ENCODE peak calls at places on chromosomes 7 and 10, in six cellular contexts. C, J, X, U, V and P are unnamed samples. For H3K36me3, the result is how much of the 10 kb centered on the place peaks cover.

GRCh38 chr7:80681272-80681885 is 42.9 kb downstream of the CD36 start:
- DNase-seq in C (peak), J (peak), X (peak), U (no peak), V (no peak), P (no peak)

GRCh38 chr7:47739901-47740300 is 158.0 kb upstream of the TNS3 start:
- DNase-seq in C (peak), J (peak), X (no peak), U (no peak), V (no peak), P (no peak)

GRCh38 chr7:7271094-7271874 is 88.9 kb downstream of the C1GALT1 start:
- DNase-seq in C (no peak), J (no peak), X (no peak), U (no peak), V (no peak), P (peak)

GRCh38 chr7:112068967-112069366 is 137.2 kb downstream of the DOCK4 start:
- DNase-seq in C (no peak), J (no peak), X (no peak), U (no peak), V (no peak), P (no peak)

GRCh38 chr7:99631311-99632109 is 14.8 kb downstream of the ZSCAN25 start:
- DNase-seq in C (peak), J (peak), X (peak), U (no peak), V (no peak), P (peak)

GRCh38 chr7:103766630-103767029 is 222.8 kb downstream of the RELN start:
- DNase-seq in C (peak), J (no peak), X (no peak), U (no peak), V (no peak), P (no peak)

GRCh38 chr10:132264966-132265877 is 42.5 kb downstream of the STK32C start:
- DNase-seq in C (peak), J (peak), X (no peak), U (no peak), V (no peak), P (no peak)

GRCh38 chr7:3300221-3300650 is 816 bp upstream of the SDK1 start:
- DNase-seq in C (peak), J (peak), X (peak), U (peak), V (no peak), P (peak)

GRCh38 chr10:4736183-4736582 is 89.8 kb upstream of the AKR1E2 start:
- DNase-seq in C (no peak), J (no peak), X (no peak), U (no peak), V (no peak), P (no peak)

GRCh38 chr10:44071479-44071878 is 313.4 kb downstream of the CXCL12 start:
- DNase-seq in C (peak), J (peak), X (no peak), U (no peak), V (no peak), P (no peak)

GRCh38 chr7:5450549-5451327 is 27.1 kb upstream of the TNRC18 start:
- DNase-seq in C (peak), J (peak), X (peak), U (peak), V (peak), P (no peak)

GRCh38 chr7:147249956-147250355 is 1133.4 kb downstream of the CNTNAP2 start:
- DNase-seq in C (no peak), J (no peak), X (no peak), U (no peak), V (no peak), P (no peak)

GRCh38 chr7:70647801-70648491 is 484.0 kb upstream of the GALNT17 start:
- DNase-seq in C (no peak), J (peak), X (no peak), U (no peak), V (peak), P (no peak)

GRCh38 chr10:24518411-24518810 is 205.3 kb downstream of the ARHGAP21 start:
- DNase-seq in C (peak), J (no peak), X (no peak), U (no peak), V (no peak), P (no peak)

GRCh38 chr10:34029455-34029854 is 695.0 kb upstream of the NRP1 start:
- DNase-seq in C (no peak), J (no peak), X (no peak), U (no peak), V (no peak), P (no peak)

GRCh38 chr10:98374176-98374969 is 40.6 kb downstream of the PYROXD2 start:
- DNase-seq in C (peak), J (peak), X (peak), U (no peak), V (no peak), P (no peak)

GRCh38 chr7:43034535-43035002 is 77.9 kb upstream of the HECW1 start:
- DNase-seq in C (no peak), J (no peak), X (no peak), U (no peak), V (no peak), P (no peak)

GRCh38 chr7:50382455-50382854 is 67.7 kb downstream of the FIGNL1 start:
- DNase-seq in C (no peak), J (no peak), X (no peak), U (no peak), V (no peak), P (no peak)

GRCh38 chr10:36373424-36374096 is 731.5 kb upstream of the FZD8 start:
- DNase-seq in C (no peak), J (no peak), X (no peak), U (no peak), V (no peak), P (no peak)

GRCh38 chr10:59387951-59388431 is 25.6 kb upstream of the FAM13C start:
- DNase-seq in C (peak), J (peak), X (peak), U (no peak), V (no peak), P (no peak)

GRCh38 chr10:100755821-100756220 is 10.4 kb downstream of the PAX2 start:
- DNase-seq in C (no peak), J (no peak), X (no peak), U (no peak), V (no peak), P (no peak)

GRCh38 chr10:12720217-12720981 is 281.1 kb downstream of the CCDC3 start:
- DNase-seq in C (peak), J (peak), X (peak), U (peak), V (no peak), P (no peak)

GRCh38 chr7:75732764-75733630 is 5.7 kb downstream of the HIP1 start:
- DNase-seq in C (peak), J (peak), X (peak), U (peak), V (no peak), P (no peak)

GRCh38 chr10:119166564-119166963 is 1.1 kb upstream of the SFXN4 start:
- DNase-seq in C (no peak), J (no peak), X (no peak), U (no peak), V (no peak), P (no peak)

GRCh38 chr10:95241533-95241932 is 47.5 kb downstream of the ACSM6 start:
- DNase-seq in C (no peak), J (no peak), X (no peak), U (no peak), V (no peak), P (peak)

GRCh38 chr10:118723467-118723866 is 31.3 kb downstream of the CACUL1 start:
- DNase-seq in C (peak), J (peak), X (no peak), U (no peak), V (no peak), P (no peak)

DNA sequence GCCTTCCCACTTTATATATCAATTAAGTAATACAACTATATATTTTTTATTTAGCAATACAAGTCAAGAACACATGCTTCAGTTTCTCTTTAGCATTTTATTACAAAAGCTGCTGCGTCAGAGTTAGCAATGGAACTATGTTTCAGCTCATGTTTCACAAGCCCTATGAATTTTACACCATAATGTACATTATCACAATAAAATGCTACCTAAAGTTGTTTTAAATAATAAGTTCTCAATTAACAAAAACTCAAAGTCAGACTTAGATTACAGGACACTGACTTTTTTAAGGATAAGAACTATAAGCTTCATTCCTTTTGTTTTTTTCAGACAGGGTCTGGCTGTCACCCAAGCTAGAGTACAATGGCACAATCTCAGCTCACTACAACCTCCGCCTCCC is 52.3 kb downstream of the EZH2 start:
- DNase-seq in C (peak), J (no peak), X (no peak), U (no peak), V (no peak), P (no peak)
- H3K36me3 ChIP-seq in C (under half), J (under half), X (under half), U (under half), V (under half), P (under half)

GRCh38 chr10:6215241-6215640 is 12.5 kb downstream of the PFKFB3 start:
- DNase-seq in C (no peak), J (no peak), X (no peak), U (no peak), V (no peak), P (no peak)
- H3K36me3 ChIP-seq in C (under half), J (half or more), X (under half), U (under half), V (under half), P (under half)

GRCh38 chr10:125013529-125013872 is 71.6 kb downstream of the ZRANB1 start:
- DNase-seq in C (no peak), J (no peak), X (no peak), U (no peak), V (no peak), P (no peak)
- H3K36me3 ChIP-seq in C (under half), J (under half), X (under half), U (under half), V (under half), P (under half)

DNA sequence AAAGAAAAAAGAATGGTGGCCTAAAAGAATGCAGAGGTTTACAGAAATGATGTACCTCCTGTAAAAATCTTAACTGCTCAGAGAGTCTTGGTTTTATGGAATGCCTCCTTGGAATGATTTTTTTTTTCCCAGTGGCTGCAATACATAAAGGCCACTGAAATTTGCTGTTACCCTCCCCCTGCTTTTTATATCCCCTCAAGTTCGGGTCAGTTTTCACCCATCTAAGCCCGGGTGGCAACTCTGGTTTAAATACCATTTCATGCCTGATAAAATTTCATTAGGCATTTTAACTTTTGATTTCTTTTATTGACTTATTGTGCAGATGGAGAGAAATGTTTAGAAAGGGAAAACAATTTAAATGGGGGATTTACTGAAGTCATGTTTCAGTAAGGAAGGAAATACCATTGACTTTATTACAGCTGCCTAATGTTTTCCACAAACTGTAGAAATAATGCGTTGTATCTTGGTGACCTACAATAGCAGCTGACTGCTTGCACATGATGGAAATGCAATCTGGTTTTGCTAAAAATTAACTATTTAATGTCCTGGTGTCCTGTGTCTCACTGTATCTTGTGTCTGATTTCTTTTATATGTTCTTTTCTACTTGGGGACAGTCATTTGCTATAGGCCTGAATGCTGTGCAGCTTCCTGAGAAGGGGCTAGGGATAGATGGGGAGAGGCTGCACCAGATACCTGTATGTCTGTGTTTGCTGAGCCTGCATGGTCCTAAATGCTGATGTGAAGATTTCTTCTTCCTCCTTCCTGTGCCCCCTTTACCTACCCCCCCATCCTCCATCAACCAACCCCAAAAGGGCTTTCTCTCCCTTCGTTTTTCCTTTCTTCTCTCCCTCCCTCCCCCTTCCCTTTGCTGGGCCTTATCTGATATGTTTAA is 102.3 kb downstream of the SAMD9 start:
- DNase-seq in C (peak), J (peak), X (peak), U (no peak), V (no peak), P (no peak)
- H3K36me3 ChIP-seq in C (under half), J (under half), X (under half), U (under half), V (under half), P (under half)

DNA sequence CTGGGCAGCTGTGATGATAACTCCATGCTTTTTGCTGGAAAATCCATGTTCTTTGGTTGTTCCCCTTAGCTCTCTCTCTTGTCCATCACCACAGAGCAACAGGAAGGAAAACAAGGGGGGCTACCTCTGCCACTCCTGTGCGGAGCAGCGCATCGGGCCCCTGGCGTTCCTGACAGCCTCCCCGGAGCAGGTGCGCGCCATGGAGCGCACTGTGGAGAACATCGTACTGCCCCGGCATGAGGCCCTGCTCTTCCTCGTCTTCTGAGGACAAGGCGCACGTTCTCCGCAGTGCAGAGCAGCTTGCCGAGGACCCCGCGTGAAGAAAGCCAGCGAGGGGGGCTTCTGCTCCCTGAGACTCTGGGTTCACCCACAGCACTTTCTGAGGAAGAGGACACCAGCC is 40.3 kb downstream of the IL15RA start:
- DNase-seq in C (no peak), J (no peak), X (no peak), U (no peak), V (no peak), P (no peak)
- H3K36me3 ChIP-seq in C (under half), J (under half), X (under half), U (under half), V (under half), P (half or more)

GRCh38 chr10:60734226-60734625 is 44.1 kb upstream of the CDK1 start:
- DNase-seq in C (no peak), J (no peak), X (no peak), U (no peak), V (no peak), P (no peak)
- H3K36me3 ChIP-seq in C (under half), J (under half), X (under half), U (under half), V (under half), P (under half)

DNA sequence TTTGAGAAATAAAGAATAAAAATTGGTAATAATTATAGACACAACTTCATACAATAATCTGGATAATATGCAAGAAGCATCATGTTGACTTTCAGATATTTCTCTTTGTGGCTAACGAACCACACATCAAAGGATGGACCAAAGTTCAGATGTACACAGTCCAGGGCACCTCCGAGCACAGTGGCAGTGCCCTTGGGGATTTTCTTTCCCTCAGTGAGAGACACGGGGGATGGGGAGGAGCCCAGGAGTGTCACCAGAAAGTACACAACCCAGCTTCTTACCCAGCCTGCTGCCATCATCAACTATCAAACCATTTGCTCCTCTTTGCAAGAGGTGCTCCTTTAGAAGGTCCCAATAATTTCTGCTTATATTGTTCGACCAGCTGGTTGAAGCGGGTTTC is 33.2 kb downstream of the RBM28 start:
- DNase-seq in C (no peak), J (no peak), X (no peak), U (no peak), V (no peak), P (no peak)
- H3K36me3 ChIP-seq in C (under half), J (under half), X (half or more), U (under half), V (under half), P (half or more)

GRCh38 chr7:145774777-145775176 is 341.8 kb upstream of the CNTNAP2 start:
- DNase-seq in C (no peak), J (no peak), X (no peak), U (no peak), V (no peak), P (no peak)
- H3K36me3 ChIP-seq in C (under half), J (under half), X (under half), U (under half), V (under half), P (under half)

GRCh38 chr10:28542728-28543127 is 9.8 kb downstream of the WAC start:
- DNase-seq in C (no peak), J (no peak), X (no peak), U (no peak), V (no peak), P (no peak)
- H3K36me3 ChIP-seq in C (under half), J (under half), X (under half), U (under half), V (under half), P (under half)